ENCODE peak calls at places on chromosome 4, in nine cellular contexts. L is HCT116, P is OCI-LY7, B is hepatocyte, O is GM23338, T is GM23248, M is SK-N-SH, W is neural progenitor cell, Y is MM.1S. R is an unnamed sample.

GRCh38 chr4:73299548-73300280 is 41.1 kb upstream of the ANKRD17 start:
- DNase-seq in O (no peak), Y (no peak), P (no peak), B (no peak), M (no peak), T (no peak), W (no peak), L (no peak), R (no peak)

GRCh38 chr4:102355748-102356147 is 10.5 kb upstream of the SLC39A8 start:
- DNase-seq in W (no peak), M (no peak), T (no peak), B (no peak), P (no peak), O (no peak), Y (no peak), L (no peak), R (no peak)

GRCh38 chr4:10584042-10584441 is 100.5 kb downstream of the CLNK start:
- DNase-seq in O (no peak), L (no peak), Y (peak; percentile 33), P (no peak), M (no peak), T (peak; percentile 72), W (no peak), B (peak; percentile 51), R (peak; percentile 3)

GRCh38 chr4:163121689-163122088 is 45.0 kb downstream of the NAF1 start:
- DNase-seq in W (no peak), L (no peak), Y (no peak), P (no peak), B (no peak), M (no peak), O (no peak), T (no peak), R (no peak)

GRCh38 chr4:39308576-39308975 is 57.6 kb downstream of the RFC1 start:
- DNase-seq in W (no peak), O (no peak), T (no peak), Y (no peak), P (no peak), M (no peak), B (no peak), L (no peak), R (no peak)

GRCh38 chr4:188329526-188329925 is 190.3 kb downstream of the TRIML1 start:
- DNase-seq in L (no peak), Y (no peak), M (no peak), B (peak; percentile 11), W (no peak), P (no peak), T (no peak), O (no peak), R (no peak)

GRCh38 chr4:89837385-89837995 is 529 bp upstream of the SNCA start:
- DNase-seq in W (peak; percentile 72), O (no peak), B (peak; percentile 26), P (no peak), M (peak; percentile 54), T (peak; percentile 20), L (no peak), Y (no peak), R (no peak)

GRCh38 chr4:38190717-38191178 is 230.6 kb downstream of the PTTG2 start:
- DNase-seq in Y (no peak), B (no peak), O (no peak), T (peak; percentile 62), M (peak; percentile 36), W (peak; percentile 10), P (no peak), L (no peak), R (peak; percentile 53)

GRCh38 chr4:15434086-15434485 is 6.3 kb downstream of the C1QTNF7 start:
- DNase-seq in Y (no peak), B (no peak), P (no peak), T (peak; percentile 35), M (no peak), O (no peak), W (no peak), L (no peak), R (no peak)

GRCh38 chr4:15899511-15899910 is 39.0 kb downstream of the FGFBP1 start:
- DNase-seq in L (no peak), W (no peak), P (no peak), M (no peak), T (no peak), B (no peak), O (no peak), Y (no peak), R (no peak)

GRCh38 chr4:125393825-125394224 is 79.1 kb downstream of the FAT4 start:
- DNase-seq in B (no peak), W (no peak), T (no peak), L (no peak), Y (no peak), M (no peak), O (no peak), P (no peak), R (peak; percentile 5)

GRCh38 chr4:19748470-19748869 is 503.2 kb upstream of the SLIT2 start:
- DNase-seq in L (no peak), O (no peak), P (no peak), T (peak; percentile 82), M (no peak), B (no peak), Y (no peak), W (no peak), R (no peak)

GRCh38 chr4:6986067-6986780 is 56.9 kb upstream of the TADA2B start:
- DNase-seq in O (peak; percentile 44), L (no peak), B (peak; percentile 57), T (peak; percentile 74), Y (no peak), M (peak; percentile 67), P (no peak), W (peak; percentile 69), R (peak; percentile 25)

GRCh38 chr4:15241946-15242345 is 185.9 kb upstream of the C1QTNF7 start:
- DNase-seq in T (no peak), W (no peak), L (no peak), P (no peak), Y (no peak), M (no peak), B (no peak), O (no peak), R (no peak)

GRCh38 chr4:40059362-40059761 is 2.7 kb downstream of the N4BP2 start:
- DNase-seq in M (no peak), Y (no peak), W (no peak), B (no peak), O (peak; percentile 11), L (no peak), T (no peak), P (no peak), R (no peak)

GRCh38 chr4:99390060-99390459 is 37.5 kb upstream of the ADH1C start:
- DNase-seq in M (no peak), W (no peak), Y (no peak), B (no peak), O (no peak), P (no peak), L (no peak), T (peak; percentile 63), R (no peak)

GRCh38 chr4:116531870-116532269 is 553.5 kb downstream of the TRAM1L1 start:
- DNase-seq in O (peak; percentile 18), M (no peak), P (peak; percentile 5), T (no peak), B (no peak), Y (no peak), L (no peak), W (no peak), R (no peak)

GRCh38 chr4:9898596-9899345 is 117.3 kb downstream of the DRD5 start:
- DNase-seq in L (peak; percentile 35), P (no peak), W (peak; percentile 87), Y (no peak), B (peak; percentile 74), T (peak; percentile 39), M (peak; percentile 50), O (peak; percentile 91), R (peak; percentile 35)

GRCh38 chr4:85734446-85734845 is 259.5 kb downstream of the ARHGAP24 start:
- DNase-seq in O (no peak), L (peak; percentile 74), M (no peak), W (no peak), B (no peak), Y (no peak), P (no peak), T (peak; percentile 52), R (peak; percentile 14)

GRCh38 chr4:142614621-142615323 is 231.3 kb downstream of the INPP4B start:
- DNase-seq in O (no peak), W (no peak), Y (no peak), L (no peak), T (peak; percentile 83), P (no peak), M (no peak), B (no peak), R (peak; percentile 88)

GRCh38 chr4:80413096-80413495 is 77.6 kb downstream of the CFAP299 start:
- DNase-seq in Y (no peak), O (no peak), W (no peak), M (no peak), T (no peak), P (no peak), B (peak; percentile 7), L (no peak), R (no peak)
- TF ChIP-seq EZH2phosphoT487 in Y (no peak), O (no peak), W (no peak), M (no peak), T (no peak), P (no peak), B (no peak), L (no peak), R (no peak)

DNA sequence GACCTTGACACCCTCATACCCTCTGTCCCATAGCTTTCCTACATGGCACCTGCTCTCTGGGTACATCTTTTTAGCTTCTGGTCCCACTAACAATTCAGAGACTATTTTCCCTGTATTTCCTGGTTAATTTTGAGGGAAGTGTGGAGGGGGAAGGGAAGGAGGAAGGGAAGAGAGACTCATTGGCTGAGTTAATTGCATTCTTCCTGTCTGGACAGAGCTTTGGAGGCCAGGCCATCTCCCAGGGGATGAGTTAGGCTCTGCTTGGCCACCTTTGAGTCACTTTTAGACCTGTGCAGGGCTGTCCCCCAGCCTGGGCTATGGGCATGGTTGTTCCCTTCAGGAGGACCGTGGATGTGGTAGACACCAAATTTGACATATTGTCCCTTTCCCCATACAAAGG is 167.9 kb upstream of the PGRMC2 start:
- DNase-seq in P (no peak), T (no peak), M (no peak), L (no peak), Y (no peak), W (no peak), B (no peak), O (no peak), R (no peak)
- H2AFZ ChIP-seq in P (no peak overlapping the region), T (no peak overlapping the region), M (no peak overlapping the region), L (no peak overlapping the region), Y (no peak overlapping the region), W (no peak overlapping the region), B (no peak overlapping the region), O (no peak overlapping the region), R (no peak overlapping the region)

GRCh38 chr4:52838729-52839722 is 23.1 kb upstream of the RASL11B start:
- DNase-seq in Y (no peak), W (no peak), L (no peak), O (no peak), M (no peak), B (no peak), T (no peak), P (no peak), R (no peak)
- TF ChIP-seq EZH2phosphoT487 in Y (no peak), W (no peak), L (no peak), O (no peak), M (no peak), B (no peak), T (no peak), P (no peak), R (no peak)

DNA sequence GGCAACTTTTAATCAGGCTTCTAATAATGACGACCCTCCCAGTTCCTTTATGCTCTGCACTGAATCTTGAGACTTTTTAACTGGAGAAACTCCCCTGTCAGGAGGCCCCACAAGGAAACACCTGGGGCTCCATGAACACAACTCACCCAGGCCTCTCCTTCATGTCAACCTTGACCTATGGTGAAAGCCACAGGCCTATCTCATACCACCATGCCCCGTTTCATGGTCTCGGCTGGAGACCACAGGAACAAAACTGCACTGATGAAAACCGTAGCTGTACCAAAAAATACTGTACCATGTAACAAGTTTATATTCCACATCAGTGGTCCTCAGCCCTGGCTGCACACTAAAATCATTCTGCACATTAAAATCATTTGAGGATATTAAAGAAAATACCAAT is 57.0 kb downstream of the ZNF827 start:
- DNase-seq in L (no peak), M (no peak), B (no peak), P (no peak), Y (no peak), W (no peak), O (no peak), T (no peak), R (no peak)
- H2AFZ ChIP-seq in L (no peak overlapping the region), M (no peak overlapping the region), B (no peak overlapping the region), P (no peak overlapping the region), Y (no peak overlapping the region), W (no peak overlapping the region), O (no peak overlapping the region), T (no peak overlapping the region), R (no peak overlapping the region)